ENCODE peak calls at places on chromosomes 11 and 22, in eight cellular contexts. K, I, S, X, D, Q, V and G are unnamed samples.

GRCh38 chr22:45503816-45504702 is 1.4 kb downstream of the FBLN1 start:
- DNase-seq in K (no peak), I (no peak), S (no peak), X (no peak), D (no peak), Q (no peak), V (peak), G (no peak)

GRCh38 chr11:95375451-95375850 is 144.4 kb upstream of the SESN3 start:
- DNase-seq in K (no peak), I (no peak), S (no peak), X (no peak), D (no peak), Q (no peak), V (no peak), G (no peak)

GRCh38 chr11:32809313-32809712 is 14.9 kb upstream of the CCDC73 start:
- DNase-seq in K (peak), I (peak), S (peak), X (peak), D (peak), Q (peak), V (peak), G (peak)

GRCh38 chr11:6351782-6352181 is 31.5 kb upstream of the CAVIN3 start:
- DNase-seq in K (no peak), I (no peak), S (no peak), X (no peak), D (no peak), Q (peak), V (no peak), G (no peak)

GRCh38 chr11:9462172-9462799 is 1.5 kb downstream of the ZNF143 start:
- DNase-seq in K (no peak), I (no peak), S (no peak), X (no peak), D (no peak), Q (no peak), V (peak), G (no peak)

GRCh38 chr22:24417901-24418641 is 9.3 kb upstream of the ADORA2A start:
- DNase-seq in K (no peak), I (no peak), S (no peak), X (no peak), D (no peak), Q (no peak), V (peak), G (no peak)

GRCh38 chr11:64447717-64448598 is 89.0 kb downstream of the RPS6KA4 start:
- DNase-seq in K (no peak), I (no peak), S (no peak), X (no peak), D (peak), Q (no peak), V (peak), G (no peak)

GRCh38 chr11:44759743-44760476 is 33.1 kb downstream of the TSPAN18 start:
- DNase-seq in K (no peak), I (no peak), S (no peak), X (peak), D (no peak), Q (no peak), V (no peak), G (no peak)

GRCh38 chr11:87628161-87628560 is 547.1 kb downstream of the RAB38 start:
- DNase-seq in K (no peak), I (no peak), S (no peak), X (no peak), D (no peak), Q (no peak), V (no peak), G (no peak)

GRCh38 chr11:62054484-62055121 is 69.2 kb upstream of the INCENP start:
- DNase-seq in K (peak), I (peak), S (no peak), X (peak), D (peak), Q (no peak), V (peak), G (peak)